ENCODE peak calls at places on chromosomes 7 and 10, in nine cellular contexts. One of them, this sample, is unnamed.

GRCh38 chr7:64599341-64599740 is 36.5 kb upstream of the ZNF680 start:
- DNase-seq in stimulated activated CD4-positive, alpha-beta T cell treated with anti-CD3 and anti-CD28 coated beads, Interleukin-12 subunit alpha, Interleukin-12 subunit beta, amount 100 ng/mL, for 4 hours: no peak
- DNase-seq in type B pancreatic cell: no peak
- DNase-seq in GM10248: no peak
- DNase-seq in NCI-H774: no peak
- DNase-seq in activated naive CD4-positive, alpha-beta T cell: no peak
- DNase-seq in stimulated activated CD8-positive, alpha-beta memory T cell treated with anti-CD3 and anti-CD28 coated beads, Interleukin-4, amount 100 ng/mL, for 4 hours: no peak
- DNase-seq in astrocyte: no peak
- DNase-seq in A172: no peak
- DNase-seq in this sample: no peak

GRCh38 chr10:72637398-72637857 is 11.5 kb upstream of the MICU1 start:
- DNase-seq in stimulated activated CD4-positive, alpha-beta T cell treated with anti-CD3 and anti-CD28 coated beads, Interleukin-12 subunit alpha, Interleukin-12 subunit beta, amount 100 ng/mL, for 4 hours: no peak
- DNase-seq in A172: peak; percentile 88
- DNase-seq in GM10248: peak; percentile 47
- DNase-seq in type B pancreatic cell: no peak
- DNase-seq in activated naive CD4-positive, alpha-beta T cell: no peak
- DNase-seq in NCI-H774: no peak
- DNase-seq in stimulated activated CD8-positive, alpha-beta memory T cell treated with anti-CD3 and anti-CD28 coated beads, Interleukin-4, amount 100 ng/mL, for 4 hours: no peak
- DNase-seq in astrocyte: peak; percentile 77
- DNase-seq in this sample: no peak

GRCh38 chr7:50335795-50336754 is 31.6 kb downstream of the IKZF1 start:
- DNase-seq in type B pancreatic cell: no peak
- DNase-seq in stimulated activated CD8-positive, alpha-beta memory T cell treated with anti-CD3 and anti-CD28 coated beads, Interleukin-4, amount 100 ng/mL, for 4 hours: peak; percentile 76
- DNase-seq in astrocyte: no peak
- DNase-seq in GM10248: no peak
- DNase-seq in stimulated activated CD4-positive, alpha-beta T cell treated with anti-CD3 and anti-CD28 coated beads, Interleukin-12 subunit alpha, Interleukin-12 subunit beta, amount 100 ng/mL, for 4 hours: peak; percentile 78
- DNase-seq in activated naive CD4-positive, alpha-beta T cell: peak; percentile 75
- DNase-seq in A172: no peak
- DNase-seq in NCI-H774: peak; percentile 36
- DNase-seq in this sample: peak; percentile 72

GRCh38 chr7:157404845-157405481 is 68.2 kb downstream of the DNAJB6 start:
- DNase-seq in stimulated activated CD8-positive, alpha-beta memory T cell treated with anti-CD3 and anti-CD28 coated beads, Interleukin-4, amount 100 ng/mL, for 4 hours: no peak
- DNase-seq in GM10248: no peak
- DNase-seq in NCI-H774: no peak
- DNase-seq in type B pancreatic cell: no peak
- DNase-seq in stimulated activated CD4-positive, alpha-beta T cell treated with anti-CD3 and anti-CD28 coated beads, Interleukin-12 subunit alpha, Interleukin-12 subunit beta, amount 100 ng/mL, for 4 hours: no peak
- DNase-seq in A172: peak; percentile 89
- DNase-seq in activated naive CD4-positive, alpha-beta T cell: no peak
- DNase-seq in astrocyte: peak; percentile 86
- DNase-seq in this sample: no peak

GRCh38 chr10:3774814-3775670 is 10.0 kb downstream of the KLF6 start:
- DNase-seq in activated naive CD4-positive, alpha-beta T cell: no peak
- DNase-seq in NCI-H774: no peak
- DNase-seq in GM10248: no peak
- DNase-seq in type B pancreatic cell: no peak
- DNase-seq in astrocyte: peak; percentile 93
- DNase-seq in stimulated activated CD8-positive, alpha-beta memory T cell treated with anti-CD3 and anti-CD28 coated beads, Interleukin-4, amount 100 ng/mL, for 4 hours: no peak
- DNase-seq in A172: peak; percentile 92
- DNase-seq in stimulated activated CD4-positive, alpha-beta T cell treated with anti-CD3 and anti-CD28 coated beads, Interleukin-12 subunit alpha, Interleukin-12 subunit beta, amount 100 ng/mL, for 4 hours: no peak
- DNase-seq in this sample: no peak

GRCh38 chr10:122543676-122544075 is 16.9 kb upstream of the DMBT1 start:
- DNase-seq in A172: no peak
- DNase-seq in astrocyte: no peak
- DNase-seq in stimulated activated CD4-positive, alpha-beta T cell treated with anti-CD3 and anti-CD28 coated beads, Interleukin-12 subunit alpha, Interleukin-12 subunit beta, amount 100 ng/mL, for 4 hours: no peak
- DNase-seq in stimulated activated CD8-positive, alpha-beta memory T cell treated with anti-CD3 and anti-CD28 coated beads, Interleukin-4, amount 100 ng/mL, for 4 hours: no peak
- DNase-seq in GM10248: no peak
- DNase-seq in activated naive CD4-positive, alpha-beta T cell: no peak
- DNase-seq in NCI-H774: no peak
- DNase-seq in type B pancreatic cell: no peak
- DNase-seq in this sample: no peak

GRCh38 chr10:44395902-44396670 is 11.2 kb upstream of the CXCL12 start:
- DNase-seq in astrocyte: no peak
- DNase-seq in GM10248: no peak
- DNase-seq in A172: no peak
- DNase-seq in stimulated activated CD4-positive, alpha-beta T cell treated with anti-CD3 and anti-CD28 coated beads, Interleukin-12 subunit alpha, Interleukin-12 subunit beta, amount 100 ng/mL, for 4 hours: no peak
- DNase-seq in NCI-H774: no peak
- DNase-seq in stimulated activated CD8-positive, alpha-beta memory T cell treated with anti-CD3 and anti-CD28 coated beads, Interleukin-4, amount 100 ng/mL, for 4 hours: no peak
- DNase-seq in activated naive CD4-positive, alpha-beta T cell: no peak
- DNase-seq in type B pancreatic cell: peak; percentile 53
- DNase-seq in this sample: no peak

GRCh38 chr7:83149466-83149865 is 13.2 kb downstream of the PCLO start:
- DNase-seq in GM10248: no peak
- DNase-seq in type B pancreatic cell: no peak
- DNase-seq in activated naive CD4-positive, alpha-beta T cell: no peak
- DNase-seq in stimulated activated CD8-positive, alpha-beta memory T cell treated with anti-CD3 and anti-CD28 coated beads, Interleukin-4, amount 100 ng/mL, for 4 hours: no peak
- DNase-seq in astrocyte: peak; percentile 60
- DNase-seq in A172: no peak
- DNase-seq in stimulated activated CD4-positive, alpha-beta T cell treated with anti-CD3 and anti-CD28 coated beads, Interleukin-12 subunit alpha, Interleukin-12 subunit beta, amount 100 ng/mL, for 4 hours: no peak
- DNase-seq in NCI-H774: no peak
- DNase-seq in this sample: no peak

GRCh38 chr7:142094861-142095260 is 16.7 kb upstream of the MGAM2 start:
- DNase-seq in stimulated activated CD8-positive, alpha-beta memory T cell treated with anti-CD3 and anti-CD28 coated beads, Interleukin-4, amount 100 ng/mL, for 4 hours: no peak
- DNase-seq in A172: no peak
- DNase-seq in stimulated activated CD4-positive, alpha-beta T cell treated with anti-CD3 and anti-CD28 coated beads, Interleukin-12 subunit alpha, Interleukin-12 subunit beta, amount 100 ng/mL, for 4 hours: no peak
- DNase-seq in activated naive CD4-positive, alpha-beta T cell: no peak
- DNase-seq in type B pancreatic cell: no peak
- DNase-seq in GM10248: no peak
- DNase-seq in NCI-H774: no peak
- DNase-seq in astrocyte: no peak
- DNase-seq in this sample: no peak